ENCODE peak calls at places on chromosomes 16 and 17, in four cellular contexts. O is GM12878, I is K562, A is HepG2. F is an unnamed sample.

GRCh38 chr17:39325528-39326240 is 75.7 kb downstream of the FBXL20 start:
- DNase-seq in O (no peak), A (no peak), I (peak; percentile 28), F (no peak)

GRCh38 chr17:16491703-16492612 is at the start of gene LRRC75A:
- DNase-seq in O (no peak), I (peak; percentile 79), A (no peak), F (peak; percentile 92)

GRCh38 chr16:28202147-28202746 is 9.5 kb downstream of the XPO6 start:
- DNase-seq in A (no peak), O (no peak), I (no peak), F (no peak)

GRCh38 chr16:35570946-35571345 is 2111.5 kb downstream of the TP53TG3F start:
- DNase-seq in I (no peak), A (no peak), O (no peak), F (no peak)

GRCh38 chr17:333626-334396 is 18.8 kb downstream of the RPH3AL start:
- DNase-seq in A (no peak), I (peak; percentile 26), O (no peak), F (peak; percentile 87)

GRCh38 chr16:67311607-67312449 is 14.7 kb downstream of the KCTD19 start:
- DNase-seq in I (no peak), O (peak; percentile 93), A (peak; percentile 28), F (peak; percentile 21)

GRCh38 chr16:73433493-73434307 is 385.8 kb upstream of the ZFHX3 start:
- DNase-seq in A (no peak), I (no peak), O (no peak), F (no peak)

GRCh38 chr16:81451753-81452680 is 7.4 kb downstream of the CMIP start:
- DNase-seq in A (peak; percentile 99), I (peak; percentile 72), O (no peak), F (no peak)

GRCh38 chr17:65690626-65691310 is 129.3 kb upstream of the AXIN2 start:
- DNase-seq in O (no peak), I (no peak), A (peak; percentile 95), F (no peak)

GRCh38 chr16:2691491-2692248 is 9.3 kb downstream of the KCTD5 start:
- DNase-seq in I (no peak), A (no peak), O (no peak), F (peak; percentile 15)

GRCh38 chr16:22425036-22425801 is 50.8 kb upstream of the CDR2 start:
- DNase-seq in O (no peak), A (no peak), I (no peak), F (no peak)

GRCh38 chr17:79174905-79175856 is 100.6 kb downstream of the ENGASE start:
- DNase-seq in O (no peak), I (no peak), A (no peak), F (no peak)

GRCh38 chr17:64345691-64346376 is 44.8 kb downstream of the PECAM1 start:
- DNase-seq in I (no peak), O (no peak), A (no peak), F (no peak)

GRCh38 chr16:19936431-19936830 is 51.8 kb upstream of the GPRC5B start:
- DNase-seq in O (no peak), A (no peak), I (no peak), F (no peak)

GRCh38 chr17:69443138-69443537 is 28.6 kb downstream of the MAP2K6 start:
- DNase-seq in A (no peak), I (no peak), O (no peak), F (no peak)

GRCh38 chr17:78526231-78527025 is 50.8 kb downstream of the DNAH17 start:
- DNase-seq in I (no peak), A (no peak), O (no peak), F (no peak)

GRCh38 chr17:61809816-61810392 is 53.4 kb downstream of the BRIP1 start:
- DNase-seq in A (no peak), I (no peak), O (no peak), F (no peak)

GRCh38 chr16:85750021-85750826 is 672 bp downstream of the C16orf74 start:
- DNase-seq in O (no peak), A (no peak), I (no peak), F (peak; percentile 76)
- TF ChIP-seq ZBTB33 in O (no peak), A (no peak), I (no peak), F (no peak)

GRCh38 chr16:5430598-5430997 is 333.0 kb upstream of the EEF2KMT start:
- DNase-seq in A (no peak), O (no peak), I (no peak), F (no peak)

GRCh38 chr16:5427571-5427970 is 330.0 kb upstream of the EEF2KMT start:
- DNase-seq in O (no peak), A (no peak), I (no peak), F (no peak)

GRCh38 chr16:5432166-5432565 is 334.6 kb upstream of the EEF2KMT start:
- DNase-seq in I (no peak), O (no peak), A (no peak), F (no peak)

DNA sequence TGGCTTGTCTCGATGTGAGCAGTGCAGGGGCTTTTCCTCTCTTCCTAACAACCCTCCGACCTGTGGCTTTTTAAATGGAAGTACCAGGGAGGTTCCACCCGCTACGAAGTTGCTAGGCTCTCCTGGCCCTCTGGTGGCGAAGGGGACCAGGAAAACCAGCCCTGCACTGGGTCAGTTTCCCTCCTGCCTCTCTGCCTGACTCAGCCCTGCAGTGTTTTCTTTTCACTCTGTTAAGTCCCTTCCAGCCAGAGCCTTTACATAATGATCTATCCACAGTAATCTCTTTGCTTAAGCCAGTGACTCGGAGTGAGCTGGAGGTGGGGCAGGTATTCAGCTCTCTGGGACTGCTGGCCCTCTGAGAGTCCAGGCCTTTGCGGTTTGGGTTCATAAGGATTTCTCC is 331.3 kb upstream of the EEF2KMT start:
- DNase-seq in I (no peak), A (peak; percentile 9), O (no peak), F (no peak)
- TF ChIP-seq SMC3 in I (no peak), A (peak; percentile 46), O (no peak), F (no peak)

DNA sequence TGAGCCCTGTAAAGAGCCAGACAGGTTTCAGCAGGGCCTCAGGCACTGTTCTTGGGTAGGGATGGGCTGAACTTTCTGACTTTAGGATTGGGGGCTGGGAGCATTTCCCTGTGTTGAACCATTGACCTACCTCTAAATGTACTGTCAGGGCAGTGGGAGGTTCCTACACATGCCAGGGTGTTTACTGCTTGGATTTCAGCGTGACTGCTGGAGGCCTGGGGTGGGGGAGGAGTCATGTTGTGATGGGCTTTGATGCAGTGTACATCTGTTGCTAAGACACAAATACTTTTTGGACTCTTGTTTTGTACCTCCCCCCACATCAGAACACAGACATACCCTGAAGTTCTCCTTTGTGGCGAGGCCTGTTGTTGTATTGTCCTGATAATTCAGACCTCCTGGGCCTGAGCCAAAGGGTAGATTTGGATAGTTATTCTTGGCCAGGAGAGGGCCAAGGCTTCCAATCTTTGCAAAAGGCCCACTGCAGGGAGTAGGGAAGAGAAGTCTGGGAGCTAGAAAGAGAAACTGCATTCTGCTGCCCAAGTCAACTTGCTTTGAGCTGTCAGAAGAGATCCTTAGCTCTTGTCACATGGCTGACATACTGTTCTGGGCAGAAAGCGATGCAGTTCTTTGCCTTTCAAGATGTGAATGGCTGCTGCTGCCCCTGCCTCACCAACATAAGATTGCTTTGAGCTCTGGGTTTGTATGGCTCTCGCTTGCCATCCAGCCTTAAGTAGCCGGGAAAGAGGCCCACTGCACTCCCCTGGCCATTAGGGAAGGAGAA is 3.7 kb downstream of the NFE2L1 start:
- DNase-seq in A (peak; percentile 85), I (peak; percentile 47), O (no peak), F (no peak)
- TF ChIP-seq CTCF in A (peak; percentile 16), I (no peak), O (no peak), F (peak; percentile 40)

DNA sequence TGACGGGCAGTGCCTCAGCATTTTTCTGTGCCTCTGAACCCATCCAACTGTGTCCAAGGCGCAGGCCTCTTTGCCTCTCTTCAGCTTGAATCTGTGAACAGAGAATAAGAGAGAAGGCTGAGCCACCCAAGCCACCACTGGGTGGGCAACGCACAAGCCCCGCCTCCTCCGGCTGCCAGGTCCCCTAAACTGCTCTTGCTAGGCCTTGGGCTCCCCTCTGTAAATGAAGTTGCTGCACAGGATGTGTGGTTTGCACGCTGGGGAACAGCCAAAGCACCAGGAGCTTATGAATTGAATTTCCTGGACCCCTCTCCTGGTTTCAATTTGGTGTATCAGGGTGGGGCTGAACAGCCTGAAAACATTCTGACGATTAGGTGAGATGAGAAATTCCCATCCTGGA is 2.5 kb downstream of the CCL1 start:
- DNase-seq in I (no peak), A (no peak), O (no peak), F (no peak)
- TF ChIP-seq ZBTB33 in I (no peak), A (no peak), O (no peak), F (no peak)

GRCh38 chr16:79402920-79403319 is 197.6 kb downstream of the MAF start:
- DNase-seq in I (no peak), A (no peak), O (no peak), F (no peak)
- TF ChIP-seq SMC3 in I (no peak), A (no peak), O (no peak), F (no peak)